ENCODE peak calls at places on chromosomes 12 and 14, in four cellular contexts. One of them, this sample, is unnamed.

GRCh38 chr12:45130881-45131281 is 80.0 kb upstream of the DBX2 start:
- DNase-seq in epithelial cell of esophagus: peak; percentile 68
- DNase-seq in GM10248: peak; percentile 55
- DNase-seq in foreskin fibroblast: peak; percentile 76
- DNase-seq in this sample: peak; percentile 58

GRCh38 chr14:29654910-29655590 is 272.6 kb downstream of the PRKD1 start:
- DNase-seq in epithelial cell of esophagus: peak; percentile 6
- DNase-seq in GM10248: no peak
- DNase-seq in foreskin fibroblast: peak; percentile 57
- DNase-seq in this sample: no peak

GRCh38 chr14:64196668-64197411 is 97.3 kb downstream of the ESR2 start:
- DNase-seq in epithelial cell of esophagus: no peak
- DNase-seq in GM10248: no peak
- DNase-seq in foreskin fibroblast: peak; percentile 67
- DNase-seq in this sample: peak; percentile 40

GRCh38 chr12:104567832-104568490 is 111.2 kb downstream of the CHST11 start:
- DNase-seq in epithelial cell of esophagus: no peak
- DNase-seq in GM10248: no peak
- DNase-seq in foreskin fibroblast: no peak
- DNase-seq in this sample: no peak

GRCh38 chr14:91533623-91534022 is 23.5 kb upstream of the PPP4R3A start:
- DNase-seq in epithelial cell of esophagus: no peak
- DNase-seq in GM10248: no peak
- DNase-seq in foreskin fibroblast: no peak
- DNase-seq in this sample: no peak

GRCh38 chr14:64998455-64998931 is 11.8 kb downstream of the FNTB start:
- DNase-seq in epithelial cell of esophagus: peak; percentile 89
- DNase-seq in GM10248: no peak
- DNase-seq in foreskin fibroblast: peak; percentile 31
- DNase-seq in this sample: no peak

GRCh38 chr14:74246561-74246960 is 7.3 kb downstream of the VSX2 start:
- DNase-seq in epithelial cell of esophagus: no peak
- DNase-seq in GM10248: no peak
- DNase-seq in foreskin fibroblast: no peak
- DNase-seq in this sample: no peak

GRCh38 chr12:123696641-123697040 is 15.5 kb upstream of the ATP6V0A2 start:
- DNase-seq in epithelial cell of esophagus: peak; percentile 2
- DNase-seq in GM10248: no peak
- DNase-seq in foreskin fibroblast: no peak
- DNase-seq in this sample: no peak

GRCh38 chr12:101713059-101713682 is 15.7 kb downstream of the CHPT1 start:
- DNase-seq in epithelial cell of esophagus: no peak
- DNase-seq in GM10248: no peak
- DNase-seq in foreskin fibroblast: peak; percentile 6
- DNase-seq in this sample: no peak

GRCh38 chr14:93708311-93708734 is 80.0 kb downstream of the PRIMA1 start:
- DNase-seq in epithelial cell of esophagus: no peak
- DNase-seq in GM10248: no peak
- DNase-seq in foreskin fibroblast: no peak
- DNase-seq in this sample: no peak

GRCh38 chr14:69571879-69572633 is 2.6 kb downstream of the CCDC177 start:
- DNase-seq in epithelial cell of esophagus: peak; percentile 66
- DNase-seq in GM10248: no peak
- DNase-seq in foreskin fibroblast: peak; percentile 50
- DNase-seq in this sample: peak; percentile 45

DNA sequence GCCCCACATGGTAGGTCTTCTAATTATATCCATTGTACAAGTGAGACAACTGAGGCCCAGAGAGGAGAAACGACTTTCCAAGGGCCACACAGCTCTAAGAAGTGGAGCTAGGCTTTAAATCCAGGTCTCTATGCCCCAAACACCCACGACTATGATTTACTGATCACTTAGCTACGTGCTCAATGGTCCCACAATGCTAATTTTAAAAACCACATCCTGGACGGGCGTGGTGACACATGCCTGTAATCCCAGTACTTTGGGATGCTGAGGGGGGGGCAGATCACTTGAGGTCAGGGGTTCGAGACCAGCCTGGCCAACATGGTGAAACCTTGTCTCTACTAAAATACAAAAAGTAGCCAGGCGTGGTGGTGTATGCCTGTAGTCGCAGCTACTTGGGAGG is 8.4 kb upstream of the MLEC start:
- DNase-seq in epithelial cell of esophagus: no peak
- DNase-seq in GM10248: no peak
- DNase-seq in foreskin fibroblast: no peak
- DNase-seq in this sample: no peak
- TF ChIP-seq CTCF in epithelial cell of esophagus: no peak
- TF ChIP-seq CTCF in GM10248: no peak
- TF ChIP-seq CTCF in foreskin fibroblast: no peak
- TF ChIP-seq CTCF in this sample: no peak

DNA sequence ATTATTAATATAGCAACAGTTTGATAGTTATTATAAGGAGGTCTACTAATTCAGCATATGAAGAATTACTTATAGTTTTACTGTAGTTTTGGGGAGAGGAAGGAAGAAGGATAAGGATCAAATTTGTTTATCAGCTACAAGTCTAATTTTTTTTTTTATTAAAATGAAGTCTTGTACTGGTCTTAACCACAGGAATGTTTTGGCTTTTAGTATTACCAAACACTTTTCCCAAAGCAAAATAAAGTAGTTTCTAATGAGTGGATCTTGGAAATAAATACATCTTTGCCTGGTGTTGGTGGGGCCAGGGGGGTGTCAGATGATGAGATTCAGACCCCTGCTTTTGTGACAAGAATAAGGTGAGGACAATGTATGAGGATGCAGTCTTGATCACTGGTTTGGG is 57.2 kb upstream of the ZDHHC17 start:
- DNase-seq in epithelial cell of esophagus: no peak
- DNase-seq in GM10248: no peak
- DNase-seq in foreskin fibroblast: no peak
- DNase-seq in this sample: no peak
- TF ChIP-seq CTCF in epithelial cell of esophagus: no peak
- TF ChIP-seq CTCF in GM10248: no peak
- TF ChIP-seq CTCF in foreskin fibroblast: no peak
- TF ChIP-seq CTCF in this sample: no peak

DNA sequence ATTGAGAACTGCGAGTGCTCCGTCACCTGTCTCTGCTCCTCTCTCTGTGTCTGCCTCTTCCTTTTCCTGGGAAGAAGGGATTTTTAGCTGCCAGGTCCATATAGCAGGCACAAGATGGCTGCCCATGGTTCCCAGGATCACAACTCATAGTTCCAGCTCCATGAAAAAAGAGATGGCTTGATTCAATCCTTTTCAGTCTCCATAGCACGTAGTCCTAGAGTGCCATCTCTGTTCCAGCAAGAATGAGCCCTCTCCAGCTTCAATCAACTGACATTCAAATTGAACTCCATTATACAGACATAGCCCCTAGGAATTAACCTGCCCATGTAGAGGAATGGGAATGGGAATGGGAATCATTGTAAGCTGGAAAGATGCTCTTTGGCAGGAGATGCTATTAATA is 34.7 kb upstream of the RTRAF start:
- DNase-seq in epithelial cell of esophagus: no peak
- DNase-seq in GM10248: no peak
- DNase-seq in foreskin fibroblast: no peak
- DNase-seq in this sample: no peak
- TF ChIP-seq CTCF in epithelial cell of esophagus: no peak
- TF ChIP-seq CTCF in GM10248: peak; percentile 5
- TF ChIP-seq CTCF in foreskin fibroblast: no peak
- TF ChIP-seq CTCF in this sample: peak; percentile 26

GRCh38 chr12:78120866-78121590 is 290.3 kb downstream of the NAV3 start:
- DNase-seq in epithelial cell of esophagus: peak; percentile 69
- DNase-seq in GM10248: peak; percentile 12
- DNase-seq in foreskin fibroblast: peak; percentile 55
- DNase-seq in this sample: no peak
- TF ChIP-seq CTCF in epithelial cell of esophagus: peak; percentile 38
- TF ChIP-seq CTCF in GM10248: no peak
- TF ChIP-seq CTCF in foreskin fibroblast: peak; percentile 20
- TF ChIP-seq CTCF in this sample: peak; percentile 11

GRCh38 chr14:21990116-21990515 is 316.5 kb upstream of the OR4E1 start:
- DNase-seq in epithelial cell of esophagus: no peak
- DNase-seq in GM10248: no peak
- DNase-seq in foreskin fibroblast: no peak
- DNase-seq in this sample: no peak
- TF ChIP-seq CTCF in epithelial cell of esophagus: peak; percentile 56
- TF ChIP-seq CTCF in GM10248: no peak
- TF ChIP-seq CTCF in foreskin fibroblast: no peak
- TF ChIP-seq CTCF in this sample: peak; percentile 15

This sample was measured in GM13977.